ENCODE peak calls at places on chromosomes 1 and 21, in eight cellular contexts. One of them, this sample, is unnamed.

GRCh38 chr21:32645261-32646182 is 33.3 kb upstream of the CFAP298 start:
- DNase-seq in dorsolateral prefrontal cortex: no peak
- DNase-seq in GM13976: no peak
- DNase-seq in ovary: no peak
- DNase-seq in mesothelial cell of epicardium: no peak
- DNase-seq in adrenal gland: no peak
- DNase-seq in type B pancreatic cell: no peak
- DNase-seq in upper lobe of right lung: peak
- DNase-seq in this sample: no peak

GRCh38 chr1:167428418-167428817 is 89.9 kb downstream of the CD247 start:
- DNase-seq in mesothelial cell of epicardium: no peak
- DNase-seq in type B pancreatic cell: no peak
- DNase-seq in GM13976: no peak
- DNase-seq in adrenal gland: no peak
- DNase-seq in ovary: no peak
- DNase-seq in dorsolateral prefrontal cortex: no peak
- DNase-seq in upper lobe of right lung: no peak
- DNase-seq in this sample: no peak

GRCh38 chr1:55959136-55959548 is 620.2 kb downstream of the PLPP3 start:
- DNase-seq in ovary: no peak
- DNase-seq in GM13976: no peak
- DNase-seq in dorsolateral prefrontal cortex: no peak
- DNase-seq in type B pancreatic cell: no peak
- DNase-seq in adrenal gland: no peak
- DNase-seq in mesothelial cell of epicardium: no peak
- DNase-seq in upper lobe of right lung: no peak
- DNase-seq in this sample: no peak

GRCh38 chr1:167533851-167534300 is 15.5 kb upstream of the CD247 start:
- DNase-seq in adrenal gland: peak
- DNase-seq in mesothelial cell of epicardium: peak
- DNase-seq in dorsolateral prefrontal cortex: peak
- DNase-seq in ovary: peak
- DNase-seq in type B pancreatic cell: peak
- DNase-seq in GM13976: peak
- DNase-seq in upper lobe of right lung: peak
- DNase-seq in this sample: peak

GRCh38 chr21:32134441-32135159 is 144.2 kb downstream of the MIS18A start:
- DNase-seq in ovary: no peak
- DNase-seq in GM13976: no peak
- DNase-seq in type B pancreatic cell: no peak
- DNase-seq in mesothelial cell of epicardium: no peak
- DNase-seq in upper lobe of right lung: no peak
- DNase-seq in adrenal gland: no peak
- DNase-seq in dorsolateral prefrontal cortex: peak
- DNase-seq in this sample: no peak

GRCh38 chr1:11042995-11043874 is 3.8 kb downstream of the MASP2 start:
- DNase-seq in GM13976: peak
- DNase-seq in dorsolateral prefrontal cortex: no peak
- DNase-seq in upper lobe of right lung: peak
- DNase-seq in adrenal gland: no peak
- DNase-seq in type B pancreatic cell: no peak
- DNase-seq in mesothelial cell of epicardium: no peak
- DNase-seq in ovary: no peak
- DNase-seq in this sample: peak

GRCh38 chr21:45386336-45386727 is 18.6 kb upstream of the COL18A1 start:
- DNase-seq in upper lobe of right lung: peak
- DNase-seq in type B pancreatic cell: no peak
- DNase-seq in mesothelial cell of epicardium: peak
- DNase-seq in adrenal gland: no peak
- DNase-seq in ovary: no peak
- DNase-seq in GM13976: no peak
- DNase-seq in dorsolateral prefrontal cortex: peak
- DNase-seq in this sample: no peak

GRCh38 chr21:32702702-32703101 is 25.1 kb downstream of the SYNJ1 start:
- DNase-seq in GM13976: no peak
- DNase-seq in type B pancreatic cell: no peak
- DNase-seq in dorsolateral prefrontal cortex: no peak
- DNase-seq in ovary: no peak
- DNase-seq in upper lobe of right lung: no peak
- DNase-seq in adrenal gland: no peak
- DNase-seq in mesothelial cell of epicardium: no peak
- DNase-seq in this sample: no peak

GRCh38 chr21:46431448-46431847 is 27.2 kb upstream of the DIP2A start:
- DNase-seq in adrenal gland: peak
- DNase-seq in type B pancreatic cell: no peak
- DNase-seq in GM13976: no peak
- DNase-seq in upper lobe of right lung: no peak
- DNase-seq in mesothelial cell of epicardium: no peak
- DNase-seq in ovary: no peak
- DNase-seq in dorsolateral prefrontal cortex: no peak
- DNase-seq in this sample: no peak

GRCh38 chr1:2404890-2405511 is 7.4 kb downstream of the PEX10 start:
- DNase-seq in type B pancreatic cell: no peak
- DNase-seq in adrenal gland: peak
- DNase-seq in upper lobe of right lung: no peak
- DNase-seq in GM13976: no peak
- DNase-seq in dorsolateral prefrontal cortex: no peak
- DNase-seq in mesothelial cell of epicardium: no peak
- DNase-seq in ovary: no peak
- DNase-seq in this sample: no peak

GRCh38 chr1:184447651-184448185 is 60.9 kb downstream of the C1orf21 start:
- DNase-seq in dorsolateral prefrontal cortex: no peak
- DNase-seq in type B pancreatic cell: no peak
- DNase-seq in mesothelial cell of epicardium: no peak
- DNase-seq in adrenal gland: no peak
- DNase-seq in ovary: no peak
- DNase-seq in upper lobe of right lung: no peak
- DNase-seq in GM13976: no peak
- DNase-seq in this sample: no peak

GRCh38 chr1:67586596-67586995 is 98.4 kb upstream of the GADD45A start:
- DNase-seq in ovary: no peak
- DNase-seq in type B pancreatic cell: no peak
- DNase-seq in GM13976: no peak
- DNase-seq in dorsolateral prefrontal cortex: no peak
- DNase-seq in upper lobe of right lung: no peak
- DNase-seq in mesothelial cell of epicardium: no peak
- DNase-seq in adrenal gland: no peak
- DNase-seq in this sample: no peak

GRCh38 chr1:88237026-88237425 is 447.0 kb upstream of the PKN2 start:
- DNase-seq in dorsolateral prefrontal cortex: peak
- DNase-seq in type B pancreatic cell: no peak
- DNase-seq in mesothelial cell of epicardium: no peak
- DNase-seq in upper lobe of right lung: no peak
- DNase-seq in adrenal gland: no peak
- DNase-seq in ovary: no peak
- DNase-seq in GM13976: no peak
- DNase-seq in this sample: no peak

GRCh38 chr1:154306151-154306550 is 14.7 kb upstream of the AQP10 start:
- DNase-seq in adrenal gland: no peak
- DNase-seq in ovary: no peak
- DNase-seq in mesothelial cell of epicardium: no peak
- DNase-seq in type B pancreatic cell: no peak
- DNase-seq in dorsolateral prefrontal cortex: no peak
- DNase-seq in GM13976: no peak
- DNase-seq in upper lobe of right lung: no peak
- DNase-seq in this sample: no peak

GRCh38 chr1:154951901-154952657 is 3.8 kb downstream of the PBXIP1 start:
- DNase-seq in mesothelial cell of epicardium: no peak
- DNase-seq in GM13976: peak
- DNase-seq in type B pancreatic cell: no peak
- DNase-seq in upper lobe of right lung: no peak
- DNase-seq in dorsolateral prefrontal cortex: no peak
- DNase-seq in adrenal gland: peak
- DNase-seq in ovary: peak
- DNase-seq in this sample: no peak

GRCh38 chr1:21703318-21703963 is 34.3 kb upstream of the RAP1GAP start:
- DNase-seq in adrenal gland: peak
- DNase-seq in upper lobe of right lung: no peak
- DNase-seq in GM13976: no peak
- DNase-seq in ovary: no peak
- DNase-seq in type B pancreatic cell: no peak
- DNase-seq in mesothelial cell of epicardium: no peak
- DNase-seq in dorsolateral prefrontal cortex: peak
- DNase-seq in this sample: no peak

GRCh38 chr1:214717323-214717722 is 114.3 kb downstream of the CENPF start:
- DNase-seq in dorsolateral prefrontal cortex: no peak
- DNase-seq in type B pancreatic cell: no peak
- DNase-seq in adrenal gland: no peak
- DNase-seq in upper lobe of right lung: no peak
- DNase-seq in ovary: no peak
- DNase-seq in GM13976: no peak
- DNase-seq in mesothelial cell of epicardium: no peak
- DNase-seq in this sample: no peak

GRCh38 chr1:230273141-230273710 is 152.9 kb downstream of the PGBD5 start:
- DNase-seq in upper lobe of right lung: peak
- DNase-seq in ovary: no peak
- DNase-seq in dorsolateral prefrontal cortex: no peak
- DNase-seq in adrenal gland: no peak
- DNase-seq in mesothelial cell of epicardium: no peak
- DNase-seq in GM13976: no peak
- DNase-seq in type B pancreatic cell: no peak
- DNase-seq in this sample: no peak

GRCh38 chr1:229440821-229441537 is 7.1 kb upstream of the ACTA1 start:
- DNase-seq in dorsolateral prefrontal cortex: no peak
- DNase-seq in upper lobe of right lung: no peak
- DNase-seq in mesothelial cell of epicardium: no peak
- DNase-seq in adrenal gland: no peak
- DNase-seq in GM13976: peak
- DNase-seq in ovary: no peak
- DNase-seq in type B pancreatic cell: no peak
- DNase-seq in this sample: no peak

GRCh38 chr1:159828916-159829634 is 2.4 kb downstream of the SLAMF8 start:
- DNase-seq in GM13976: peak
- DNase-seq in dorsolateral prefrontal cortex: no peak
- DNase-seq in mesothelial cell of epicardium: no peak
- DNase-seq in type B pancreatic cell: no peak
- DNase-seq in adrenal gland: peak
- DNase-seq in upper lobe of right lung: peak
- DNase-seq in ovary: no peak
- DNase-seq in this sample: no peak

GRCh38 chr21:46634427-46634826 is 1.0 kb upstream of the PRMT2 start:
- DNase-seq in dorsolateral prefrontal cortex: no peak
- DNase-seq in mesothelial cell of epicardium: no peak
- DNase-seq in upper lobe of right lung: peak
- DNase-seq in ovary: no peak
- DNase-seq in adrenal gland: no peak
- DNase-seq in GM13976: no peak
- DNase-seq in type B pancreatic cell: no peak
- DNase-seq in this sample: no peak

GRCh38 chr1:31707711-31708110 is 3.9 kb upstream of the COL16A1 start:
- DNase-seq in dorsolateral prefrontal cortex: no peak
- DNase-seq in GM13976: peak
- DNase-seq in mesothelial cell of epicardium: no peak
- DNase-seq in upper lobe of right lung: no peak
- DNase-seq in ovary: no peak
- DNase-seq in adrenal gland: no peak
- DNase-seq in type B pancreatic cell: no peak
- DNase-seq in this sample: no peak
- TF ChIP-seq CTCF in dorsolateral prefrontal cortex: no peak
- TF ChIP-seq CTCF in GM13976: peak
- TF ChIP-seq CTCF in mesothelial cell of epicardium: no peak
- TF ChIP-seq CTCF in upper lobe of right lung: no peak
- TF ChIP-seq CTCF in ovary: no peak
- TF ChIP-seq CTCF in adrenal gland: no peak
- TF ChIP-seq CTCF in type B pancreatic cell: no peak
- TF ChIP-seq CTCF in this sample: no peak

DNA sequence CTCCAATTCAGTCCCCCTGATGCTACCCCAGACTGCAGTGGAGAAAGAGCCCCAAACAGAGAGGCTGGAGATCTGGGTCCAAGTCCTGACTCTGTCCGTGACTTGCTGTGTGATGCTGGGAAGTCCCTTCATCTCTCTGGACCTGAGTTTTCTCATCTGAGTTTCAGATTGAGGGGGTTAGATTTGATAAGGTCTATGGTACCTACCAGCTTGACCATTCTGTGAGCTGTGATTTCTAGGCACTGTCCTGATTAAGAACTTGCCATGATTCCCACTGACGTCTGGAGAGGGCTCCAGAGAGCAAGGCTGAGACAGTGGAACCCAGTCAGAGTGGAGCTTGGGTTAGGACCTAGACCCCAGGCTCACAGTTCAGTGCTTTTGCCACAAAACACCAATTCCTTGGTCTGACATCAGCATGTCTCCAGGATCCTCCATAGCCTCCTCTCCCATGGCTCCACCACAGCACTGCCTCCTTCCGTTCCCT is 43.8 kb upstream of the DMBX1 start:
- DNase-seq in upper lobe of right lung: no peak
- DNase-seq in mesothelial cell of epicardium: no peak
- DNase-seq in type B pancreatic cell: no peak
- DNase-seq in ovary: no peak
- DNase-seq in adrenal gland: no peak
- DNase-seq in GM13976: no peak
- DNase-seq in dorsolateral prefrontal cortex: no peak
- DNase-seq in this sample: no peak
- TF ChIP-seq CTCF in upper lobe of right lung: no peak
- TF ChIP-seq CTCF in mesothelial cell of epicardium: no peak
- TF ChIP-seq CTCF in type B pancreatic cell: no peak
- TF ChIP-seq CTCF in ovary: no peak
- TF ChIP-seq CTCF in adrenal gland: no peak
- TF ChIP-seq CTCF in GM13976: no peak
- TF ChIP-seq CTCF in dorsolateral prefrontal cortex: no peak
- TF ChIP-seq CTCF in this sample: no peak

DNA sequence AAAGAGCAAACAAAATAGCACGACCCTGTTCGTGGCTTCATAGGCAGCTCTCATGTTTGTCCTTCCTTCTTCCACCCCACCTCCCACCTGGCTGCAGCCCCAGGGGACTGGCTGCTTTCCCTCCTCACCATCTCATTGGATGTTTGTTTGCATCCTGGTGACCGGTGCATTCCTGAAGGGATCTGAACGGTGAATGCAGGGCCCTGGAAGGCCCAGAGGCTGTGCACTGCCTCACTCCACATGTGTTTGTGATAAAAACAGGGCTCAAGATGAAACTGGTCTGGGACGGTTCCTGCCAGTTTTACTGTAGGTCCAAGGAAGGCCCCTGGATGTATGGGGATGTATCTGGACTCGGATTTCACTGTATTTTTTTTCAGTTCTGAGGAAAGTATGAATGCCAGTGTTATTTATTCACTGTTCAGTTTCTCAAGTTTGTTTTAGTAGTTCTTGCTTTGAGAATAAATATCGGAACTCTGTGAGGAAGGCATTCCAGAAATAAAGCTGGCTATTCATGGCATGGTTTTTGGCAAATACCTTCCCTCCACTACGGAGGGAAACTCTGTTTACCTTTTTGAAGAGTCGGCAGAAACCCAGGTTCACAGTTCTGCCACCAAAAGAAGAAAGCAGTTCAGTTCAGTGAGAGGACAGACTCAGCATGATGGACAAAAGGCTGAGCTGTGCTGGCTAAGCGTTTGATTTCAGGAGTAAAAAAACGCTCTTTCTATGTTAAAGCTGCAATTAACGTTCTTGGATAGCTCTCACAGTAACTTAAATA is 42.6 kb downstream of the CNN3 start:
- DNase-seq in GM13976: no peak
- DNase-seq in type B pancreatic cell: peak
- DNase-seq in dorsolateral prefrontal cortex: no peak
- DNase-seq in upper lobe of right lung: no peak
- DNase-seq in adrenal gland: peak
- DNase-seq in ovary: peak
- DNase-seq in mesothelial cell of epicardium: no peak
- DNase-seq in this sample: no peak
- TF ChIP-seq CTCF in GM13976: no peak
- TF ChIP-seq CTCF in type B pancreatic cell: no peak
- TF ChIP-seq CTCF in dorsolateral prefrontal cortex: no peak
- TF ChIP-seq CTCF in upper lobe of right lung: no peak
- TF ChIP-seq CTCF in adrenal gland: no peak
- TF ChIP-seq CTCF in ovary: no peak
- TF ChIP-seq CTCF in mesothelial cell of epicardium: no peak
- TF ChIP-seq CTCF in this sample: no peak

GRCh38 chr1:26029864-26030481 is 8.4 kb downstream of the EXTL1 start:
- DNase-seq in mesothelial cell of epicardium: no peak
- DNase-seq in adrenal gland: no peak
- DNase-seq in type B pancreatic cell: no peak
- DNase-seq in ovary: no peak
- DNase-seq in upper lobe of right lung: no peak
- DNase-seq in dorsolateral prefrontal cortex: no peak
- DNase-seq in GM13976: no peak
- DNase-seq in this sample: no peak
- TF ChIP-seq CTCF in mesothelial cell of epicardium: no peak
- TF ChIP-seq CTCF in adrenal gland: no peak
- TF ChIP-seq CTCF in type B pancreatic cell: peak
- TF ChIP-seq CTCF in ovary: no peak
- TF ChIP-seq CTCF in upper lobe of right lung: no peak
- TF ChIP-seq CTCF in dorsolateral prefrontal cortex: no peak
- TF ChIP-seq CTCF in GM13976: no peak
- TF ChIP-seq CTCF in this sample: no peak

This sample was measured in activated B cell treated with CpG ODN at 0.5 μM for 24 hours.